ENCODE peak calls at places on chromosome 1, in eight cellular contexts. One of them, this sample, is unnamed.

GRCh38 chr1:232766224-232766890 is 38.9 kb upstream of the MAP10 start:
- DNase-seq in RPMI7951: no peak
- DNase-seq in GM03348: no peak
- DNase-seq in nucleus accumbens: no peak
- DNase-seq in mucosa of gallbladder: no peak
- DNase-seq in HCEC 1CT: no peak
- DNase-seq in AG09319: no peak
- DNase-seq in Right ventricle myocardium superior: no peak
- DNase-seq in this sample: no peak

GRCh38 chr1:186330758-186331157 is 44.3 kb downstream of the TPR start:
- DNase-seq in RPMI7951: no peak
- DNase-seq in GM03348: no peak
- DNase-seq in nucleus accumbens: no peak
- DNase-seq in mucosa of gallbladder: no peak
- DNase-seq in HCEC 1CT: no peak
- DNase-seq in AG09319: no peak
- DNase-seq in Right ventricle myocardium superior: no peak
- DNase-seq in this sample: no peak

GRCh38 chr1:245874942-245875580 is 632.0 kb downstream of the SMYD3 start:
- DNase-seq in RPMI7951: peak
- DNase-seq in GM03348: peak
- DNase-seq in nucleus accumbens: no peak
- DNase-seq in mucosa of gallbladder: peak
- DNase-seq in HCEC 1CT: peak
- DNase-seq in AG09319: peak
- DNase-seq in Right ventricle myocardium superior: peak
- DNase-seq in this sample: no peak

GRCh38 chr1:13792429-13792828 is 92.4 kb downstream of the PRDM2 start:
- DNase-seq in RPMI7951: no peak
- DNase-seq in GM03348: peak
- DNase-seq in nucleus accumbens: no peak
- DNase-seq in mucosa of gallbladder: no peak
- DNase-seq in HCEC 1CT: peak
- DNase-seq in AG09319: no peak
- DNase-seq in Right ventricle myocardium superior: no peak
- DNase-seq in this sample: no peak

GRCh38 chr1:56436912-56437403 is 142.4 kb downstream of the PLPP3 start:
- DNase-seq in RPMI7951: no peak
- DNase-seq in GM03348: no peak
- DNase-seq in nucleus accumbens: peak
- DNase-seq in mucosa of gallbladder: no peak
- DNase-seq in HCEC 1CT: no peak
- DNase-seq in AG09319: no peak
- DNase-seq in Right ventricle myocardium superior: no peak
- DNase-seq in this sample: no peak

GRCh38 chr1:30680429-30680828 is 43.0 kb downstream of the MATN1 start:
- DNase-seq in RPMI7951: no peak
- DNase-seq in GM03348: no peak
- DNase-seq in nucleus accumbens: no peak
- DNase-seq in mucosa of gallbladder: no peak
- DNase-seq in HCEC 1CT: no peak
- DNase-seq in AG09319: no peak
- DNase-seq in Right ventricle myocardium superior: no peak
- DNase-seq in this sample: no peak

GRCh38 chr1:113854234-113854633 is 17.3 kb downstream of the PTPN22 start:
- DNase-seq in RPMI7951: no peak
- DNase-seq in GM03348: no peak
- DNase-seq in nucleus accumbens: no peak
- DNase-seq in mucosa of gallbladder: no peak
- DNase-seq in HCEC 1CT: no peak
- DNase-seq in AG09319: no peak
- DNase-seq in Right ventricle myocardium superior: no peak
- DNase-seq in this sample: no peak

GRCh38 chr1:93888900-93889299 is 9.9 kb upstream of the DNTTIP2 start:
- DNase-seq in RPMI7951: no peak
- DNase-seq in GM03348: no peak
- DNase-seq in nucleus accumbens: no peak
- DNase-seq in mucosa of gallbladder: no peak
- DNase-seq in HCEC 1CT: no peak
- DNase-seq in AG09319: no peak
- DNase-seq in Right ventricle myocardium superior: no peak
- DNase-seq in this sample: no peak

GRCh38 chr1:12539705-12540579 is 78.1 kb downstream of the DHRS3 start:
- DNase-seq in RPMI7951: peak
- DNase-seq in GM03348: peak
- DNase-seq in nucleus accumbens: no peak
- DNase-seq in mucosa of gallbladder: peak
- DNase-seq in HCEC 1CT: peak
- DNase-seq in AG09319: peak
- DNase-seq in Right ventricle myocardium superior: peak
- DNase-seq in this sample: no peak

This sample was measured in Panc1.